ENCODE peak calls at places on chromosome 1, in seven cellular contexts. O is ureter; U is amygdala; D is activated CD8-positive, alpha-beta memory T cell treated with anti-CD3 and anti-CD28 coated beads, Interleukin-2, amount 50 U/mL, for 48 hours; A is cardiac muscle cell; F is pancreas; P is cerebellar cortex. Z is an unnamed sample.

GRCh38 chr1:37795340-37796110 is 1.9 kb downstream of the MANEAL start:
- DNase-seq in O (peak; percentile 65), U (no peak), D (peak; percentile 82), A (peak; percentile 79), F (peak; percentile 76), P (no peak), Z (no peak)

GRCh38 chr1:20702416-20702815 is 15.4 kb downstream of the KIF17 start:
- DNase-seq in O (no peak), U (no peak), D (no peak), A (no peak), F (no peak), P (peak; percentile 53), Z (no peak)

GRCh38 chr1:61950418-61950817 is 208.1 kb downstream of the PATJ start:
- DNase-seq in O (no peak), U (no peak), D (no peak), A (no peak), F (no peak), P (peak; percentile 64), Z (peak; percentile 4)

GRCh38 chr1:99005142-99005491 is 456 bp upstream of the PLPPR5 start:
- DNase-seq in O (no peak), U (no peak), D (peak; percentile 47), A (peak; percentile 41), F (no peak), P (peak; percentile 14), Z (no peak)

GRCh38 chr1:19309123-19309813 is 2.7 kb downstream of the AKR7A2 start:
- DNase-seq in O (no peak), U (no peak), D (no peak), A (no peak), F (no peak), P (no peak), Z (no peak)

GRCh38 chr1:115505157-115505571 is 136.6 kb upstream of the VANGL1 start:
- DNase-seq in O (no peak), U (no peak), D (no peak), A (no peak), F (no peak), P (no peak), Z (no peak)

GRCh38 chr1:77948841-77949424 is 29.9 kb downstream of the FUBP1 start:
- DNase-seq in O (no peak), U (no peak), D (no peak), A (peak; percentile 41), F (no peak), P (no peak), Z (no peak)

GRCh38 chr1:41122851-41123518 is 101.5 kb upstream of the SLFNL1 start:
- DNase-seq in O (no peak), U (no peak), D (no peak), A (peak; percentile 32), F (peak; percentile 46), P (peak; percentile 7), Z (peak; percentile 46)

GRCh38 chr1:224644553-224645154 is 28.5 kb downstream of the CNIH3 start:
- DNase-seq in O (peak; percentile 62), U (no peak), D (peak; percentile 69), A (peak; percentile 66), F (peak; percentile 68), P (peak; percentile 54), Z (peak; percentile 75)

GRCh38 chr1:43367904-43368645 is at the start of gene ELOVL1:
- DNase-seq in O (peak; percentile 94), U (peak; percentile 85), D (peak; percentile 94), A (peak; percentile 95), F (peak; percentile 95), P (peak; percentile 71), Z (peak; percentile 61)